ENCODE peak calls at places on chromosome 21, in seven cellular contexts. E, I, M, X, F, W and C are unnamed samples.

GRCh38 chr21:27833298-27833697 is 866.4 kb upstream of the ADAMTS5 start:
- DNase-seq in E (no peak), I (no peak), M (no peak), X (no peak), F (no peak), W (no peak), C (no peak)

GRCh38 chr21:14678987-14679574 is 133.0 kb upstream of the SAMSN1 start:
- DNase-seq in E (no peak), I (no peak), M (no peak), X (no peak), F (no peak), W (no peak), C (no peak)

GRCh38 chr21:45112371-45112770 is 38.0 kb downstream of the ADARB1 start:
- DNase-seq in E (no peak), I (no peak), M (no peak), X (no peak), F (no peak), W (no peak), C (no peak)

GRCh38 chr21:42495765-42496119 is 282 bp downstream of the RSPH1 start:
- DNase-seq in E (no peak), I (peak), M (no peak), X (peak), F (no peak), W (no peak), C (no peak)

GRCh38 chr21:15839026-15839425 is 109.2 kb downstream of the USP25 start:
- DNase-seq in E (no peak), I (no peak), M (no peak), X (no peak), F (no peak), W (no peak), C (no peak)

GRCh38 chr21:14262039-14262438 is 46.1 kb downstream of the RBM11 start:
- DNase-seq in E (no peak), I (no peak), M (no peak), X (no peak), F (no peak), W (no peak), C (no peak)

GRCh38 chr21:17003221-17003620 is 509.6 kb upstream of the CXADR start:
- DNase-seq in E (peak), I (no peak), M (no peak), X (peak), F (no peak), W (no peak), C (no peak)

GRCh38 chr21:42570841-42571387 is 57.3 kb downstream of the SLC37A1 start:
- DNase-seq in E (no peak), I (peak), M (peak), X (no peak), F (peak), W (no peak), C (no peak)

GRCh38 chr21:34915364-34915834 is 133.7 kb downstream of the RUNX1 start:
- DNase-seq in E (no peak), I (no peak), M (no peak), X (peak), F (no peak), W (no peak), C (no peak)

GRCh38 chr21:43866233-43866632 is 1.2 kb downstream of the AGPAT3 start:
- DNase-seq in E (no peak), I (peak), M (peak), X (peak), F (no peak), W (peak), C (peak)

GRCh38 chr21:34593954-34594531 is 20.9 kb downstream of the RCAN1 start:
- DNase-seq in E (no peak), I (no peak), M (no peak), X (peak), F (no peak), W (no peak), C (no peak)

GRCh38 chr21:26169611-26170470 is 729 bp downstream of the APP start:
- DNase-seq in E (no peak), I (peak), M (no peak), X (peak), F (peak), W (peak), C (no peak)

GRCh38 chr21:31201144-31201543 is 142.9 kb downstream of the TIAM1 start:
- DNase-seq in E (no peak), I (no peak), M (no peak), X (no peak), F (no peak), W (no peak), C (no peak)